ENCODE peak calls at places on chromosome 13, in six cellular contexts. One of them, this sample, is unnamed. For H3K36me3, the result is how much of the 10 kb centered on the place peaks cover.

GRCh38 chr13:26423634-26424033 is 133.8 kb upstream of the WASF3 start:
- DNase-seq in IMR-90: peak
- DNase-seq in astrocyte: peak
- DNase-seq in cardiac muscle cell: peak
- DNase-seq in MM.1S: no peak
- DNase-seq in adrenal gland: no peak
- DNase-seq in this sample: no peak

GRCh38 chr13:40190656-40191100 is 475.8 kb downstream of the FOXO1 start:
- DNase-seq in IMR-90: peak
- DNase-seq in cardiac muscle cell: peak
- DNase-seq in adrenal gland: peak
- DNase-seq in astrocyte: peak
- DNase-seq in MM.1S: peak
- DNase-seq in this sample: peak

GRCh38 chr13:24680258-24680920 is at the start of gene ATP12A:
- DNase-seq in MM.1S: peak
- DNase-seq in astrocyte: no peak
- DNase-seq in cardiac muscle cell: peak
- DNase-seq in adrenal gland: no peak
- DNase-seq in IMR-90: no peak
- DNase-seq in this sample: no peak

GRCh38 chr13:68174905-68175304 is 944.8 kb upstream of the PCDH9 start:
- DNase-seq in cardiac muscle cell: no peak
- DNase-seq in astrocyte: no peak
- DNase-seq in MM.1S: no peak
- DNase-seq in adrenal gland: no peak
- DNase-seq in IMR-90: no peak
- DNase-seq in this sample: no peak

GRCh38 chr13:40874138-40874776 is 84.8 kb downstream of the SLC25A15 start:
- DNase-seq in astrocyte: no peak
- DNase-seq in cardiac muscle cell: no peak
- DNase-seq in IMR-90: no peak
- DNase-seq in MM.1S: peak
- DNase-seq in adrenal gland: no peak
- DNase-seq in this sample: no peak

GRCh38 chr13:20456737-20457136 is 68.9 kb downstream of the CRYL1 start:
- DNase-seq in IMR-90: no peak
- DNase-seq in cardiac muscle cell: no peak
- DNase-seq in MM.1S: no peak
- DNase-seq in adrenal gland: no peak
- DNase-seq in astrocyte: no peak
- DNase-seq in this sample: no peak

GRCh38 chr13:37382156-37382555 is 216.4 kb downstream of the POSTN start:
- DNase-seq in IMR-90: peak
- DNase-seq in cardiac muscle cell: no peak
- DNase-seq in adrenal gland: no peak
- DNase-seq in astrocyte: peak
- DNase-seq in MM.1S: no peak
- DNase-seq in this sample: no peak

GRCh38 chr13:76216729-76217128 is 580.6 kb downstream of the LMO7 start:
- DNase-seq in IMR-90: no peak
- DNase-seq in MM.1S: no peak
- DNase-seq in adrenal gland: no peak
- DNase-seq in cardiac muscle cell: no peak
- DNase-seq in astrocyte: peak
- DNase-seq in this sample: peak

GRCh38 chr13:34412295-34412694 is 529.8 kb upstream of the NBEA start:
- DNase-seq in IMR-90: no peak
- DNase-seq in MM.1S: no peak
- DNase-seq in cardiac muscle cell: no peak
- DNase-seq in astrocyte: peak
- DNase-seq in adrenal gland: no peak
- DNase-seq in this sample: no peak

GRCh38 chr13:108283110-108283509 is 13.6 kb downstream of the TNFSF13B start:
- DNase-seq in adrenal gland: no peak
- DNase-seq in astrocyte: no peak
- DNase-seq in IMR-90: peak
- DNase-seq in MM.1S: no peak
- DNase-seq in cardiac muscle cell: no peak
- DNase-seq in this sample: peak

DNA sequence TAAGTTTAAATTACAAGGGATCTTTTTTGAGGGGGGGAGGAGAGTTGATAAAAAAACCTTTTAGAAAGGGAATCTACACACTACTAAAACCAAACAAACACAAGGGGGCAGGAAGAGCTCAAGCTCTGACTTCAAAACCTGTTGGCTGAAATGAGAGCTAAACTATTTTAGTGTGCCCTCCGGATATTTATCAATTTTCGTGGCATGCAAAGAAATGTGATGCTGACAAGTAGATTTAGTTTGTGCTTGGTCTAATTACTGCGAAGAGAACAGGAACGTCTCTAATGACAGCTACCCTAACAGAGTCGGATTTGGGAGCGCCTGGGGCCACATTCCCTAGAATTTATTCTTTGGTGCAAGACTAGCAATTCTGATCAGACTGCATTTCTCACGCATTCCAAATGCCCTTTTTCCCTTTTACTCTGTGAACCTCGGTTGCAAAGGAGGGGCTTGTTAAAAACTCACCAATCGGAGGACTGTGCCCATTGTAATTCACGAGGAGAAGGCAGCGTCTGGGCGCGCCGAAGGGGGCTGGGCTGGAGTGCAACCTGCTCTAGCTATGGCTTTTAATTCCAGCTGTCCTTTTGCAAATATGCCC is 804 bp upstream of the FREM2 start:
- DNase-seq in adrenal gland: no peak
- DNase-seq in IMR-90: no peak
- DNase-seq in MM.1S: peak
- DNase-seq in cardiac muscle cell: peak
- DNase-seq in astrocyte: peak
- DNase-seq in this sample: peak
- H3K4me3 ChIP-seq in adrenal gland: no peak
- H3K4me3 ChIP-seq in IMR-90: no peak
- H3K4me3 ChIP-seq in MM.1S: peak
- H3K4me3 ChIP-seq in cardiac muscle cell: peak
- H3K4me3 ChIP-seq in astrocyte: peak
- H3K4me3 ChIP-seq in this sample: peak

GRCh38 chr13:101511766-101512165 is 59.3 kb downstream of the ITGBL1 start:
- DNase-seq in MM.1S: no peak
- DNase-seq in adrenal gland: no peak
- DNase-seq in IMR-90: no peak
- DNase-seq in astrocyte: peak
- DNase-seq in cardiac muscle cell: no peak
- DNase-seq in this sample: no peak
- H3K36me3 ChIP-seq in MM.1S: under half
- H3K36me3 ChIP-seq in adrenal gland: under half
- H3K36me3 ChIP-seq in IMR-90: under half
- H3K36me3 ChIP-seq in astrocyte: under half
- H3K36me3 ChIP-seq in cardiac muscle cell: under half
- H3K36me3 ChIP-seq in this sample: under half

DNA sequence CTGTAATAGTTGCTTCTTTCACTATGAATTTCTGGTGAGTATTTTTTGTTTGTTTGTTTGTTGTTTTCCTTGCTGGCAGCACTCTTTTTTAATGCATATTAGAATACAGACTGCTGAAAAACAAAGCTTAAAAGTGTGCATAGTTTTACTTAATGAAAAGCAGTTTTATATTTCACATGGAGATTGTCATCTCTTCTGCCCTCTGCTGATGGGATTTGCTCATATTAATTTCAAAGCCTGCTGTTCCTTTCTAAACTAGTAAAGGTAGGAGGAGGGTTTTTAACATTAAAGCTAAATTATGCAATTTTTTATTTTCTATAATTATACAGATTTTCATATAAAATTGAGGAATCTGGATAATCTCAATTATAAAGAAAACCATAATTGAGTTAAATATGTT is 692.6 kb upstream of the SLITRK1 start:
- DNase-seq in cardiac muscle cell: no peak
- DNase-seq in astrocyte: peak
- DNase-seq in MM.1S: peak
- DNase-seq in IMR-90: peak
- DNase-seq in adrenal gland: no peak
- DNase-seq in this sample: peak
- TF ChIP-seq CTCF in cardiac muscle cell: peak
- TF ChIP-seq CTCF in astrocyte: peak
- TF ChIP-seq CTCF in MM.1S: peak
- TF ChIP-seq CTCF in IMR-90: peak
- TF ChIP-seq CTCF in adrenal gland: no peak
- TF ChIP-seq CTCF in this sample: peak

DNA sequence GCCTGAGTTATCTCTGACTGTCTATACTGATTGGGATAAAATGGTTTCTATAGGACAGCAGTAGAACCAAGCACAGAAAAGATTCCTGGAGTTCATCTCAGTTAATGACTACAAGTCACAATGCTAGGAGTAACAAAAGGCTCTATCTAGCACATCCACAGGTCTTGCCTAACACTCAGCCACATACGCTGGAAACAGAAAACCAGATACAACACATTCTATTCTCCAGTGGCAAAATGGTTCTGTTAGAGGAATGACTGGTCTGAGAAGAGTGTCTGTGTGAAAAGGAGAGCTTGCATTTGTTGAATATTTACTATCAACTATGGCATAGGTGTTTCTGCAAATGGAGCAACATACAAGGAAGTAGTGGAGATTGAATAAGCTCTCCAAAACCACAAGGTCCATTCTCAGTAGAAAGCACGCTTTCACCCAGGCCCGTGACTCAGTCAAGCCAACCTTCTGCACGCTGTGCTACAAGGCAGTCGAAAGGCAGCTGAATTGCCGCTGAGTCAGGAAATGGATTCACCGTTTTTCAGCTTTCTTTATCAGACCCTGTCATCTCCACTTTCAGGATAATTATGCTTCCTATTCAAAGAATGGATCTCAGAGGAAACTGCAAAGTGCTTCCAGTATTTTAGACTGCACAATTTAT is 761.4 kb downstream of the EFNB2 start:
- DNase-seq in astrocyte: peak
- DNase-seq in cardiac muscle cell: no peak
- DNase-seq in MM.1S: peak
- DNase-seq in IMR-90: peak
- DNase-seq in adrenal gland: no peak
- DNase-seq in this sample: peak
- H3K4me3 ChIP-seq in astrocyte: peak
- H3K4me3 ChIP-seq in cardiac muscle cell: no peak
- H3K4me3 ChIP-seq in MM.1S: no peak
- H3K4me3 ChIP-seq in IMR-90: no peak
- H3K4me3 ChIP-seq in adrenal gland: no peak
- H3K4me3 ChIP-seq in this sample: no peak

GRCh38 chr13:112867301-112867711 is 101.7 kb upstream of the MCF2L start:
- DNase-seq in IMR-90: no peak
- DNase-seq in MM.1S: no peak
- DNase-seq in astrocyte: no peak
- DNase-seq in adrenal gland: no peak
- DNase-seq in cardiac muscle cell: no peak
- DNase-seq in this sample: no peak
- H3K36me3 ChIP-seq in IMR-90: under half
- H3K36me3 ChIP-seq in MM.1S: under half
- H3K36me3 ChIP-seq in astrocyte: under half
- H3K36me3 ChIP-seq in adrenal gland: under half
- H3K36me3 ChIP-seq in cardiac muscle cell: under half
- H3K36me3 ChIP-seq in this sample: under half

GRCh38 chr13:52664269-52664668 is 11.6 kb downstream of the SUGT1 start:
- DNase-seq in IMR-90: no peak
- DNase-seq in cardiac muscle cell: no peak
- DNase-seq in adrenal gland: no peak
- DNase-seq in MM.1S: no peak
- DNase-seq in astrocyte: no peak
- DNase-seq in this sample: no peak

GRCh38 chr13:52659340-52659739 is 6.7 kb downstream of the SUGT1 start:
- DNase-seq in IMR-90: no peak
- DNase-seq in adrenal gland: no peak
- DNase-seq in MM.1S: no peak
- DNase-seq in astrocyte: no peak
- DNase-seq in cardiac muscle cell: no peak
- DNase-seq in this sample: no peak

GRCh38 chr13:52669677-52670076 is 17.0 kb downstream of the SUGT1 start:
- DNase-seq in MM.1S: no peak
- DNase-seq in astrocyte: no peak
- DNase-seq in adrenal gland: no peak
- DNase-seq in cardiac muscle cell: no peak
- DNase-seq in IMR-90: no peak
- DNase-seq in this sample: no peak

GRCh38 chr13:52670726-52671125 is 18.1 kb downstream of the SUGT1 start:
- DNase-seq in adrenal gland: no peak
- DNase-seq in cardiac muscle cell: no peak
- DNase-seq in astrocyte: no peak
- DNase-seq in MM.1S: no peak
- DNase-seq in IMR-90: no peak
- DNase-seq in this sample: no peak

DNA sequence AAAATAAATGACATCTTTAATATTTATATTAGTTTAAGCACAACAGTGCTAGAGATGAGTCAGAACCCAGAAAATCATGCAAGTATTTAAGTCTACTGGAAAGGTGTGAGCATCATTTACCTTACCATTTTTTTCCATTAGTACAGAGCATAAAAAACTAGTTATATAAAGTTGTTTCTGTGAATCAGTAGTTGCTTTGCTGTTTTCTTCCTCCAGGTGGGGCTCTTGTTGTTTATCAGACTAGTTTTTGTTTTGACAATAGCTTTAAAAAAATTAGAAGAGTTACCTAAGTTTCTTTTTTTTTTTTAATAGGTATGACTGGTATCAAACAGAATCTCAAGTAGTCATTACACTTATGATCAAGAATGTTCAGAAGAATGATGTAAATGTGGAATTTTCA is 12.7 kb downstream of the SUGT1 start:
- DNase-seq in MM.1S: peak
- DNase-seq in cardiac muscle cell: peak
- DNase-seq in adrenal gland: no peak
- DNase-seq in astrocyte: no peak
- DNase-seq in IMR-90: peak
- DNase-seq in this sample: peak
- TF ChIP-seq CTCF in MM.1S: peak
- TF ChIP-seq CTCF in cardiac muscle cell: peak
- TF ChIP-seq CTCF in adrenal gland: peak
- TF ChIP-seq CTCF in astrocyte: peak
- TF ChIP-seq CTCF in IMR-90: peak
- TF ChIP-seq CTCF in this sample: peak

GRCh38 chr13:46124531-46124966 is 19.7 kb upstream of the CPB2 start:
- DNase-seq in MM.1S: no peak
- DNase-seq in astrocyte: no peak
- DNase-seq in cardiac muscle cell: no peak
- DNase-seq in IMR-90: no peak
- DNase-seq in adrenal gland: no peak
- DNase-seq in this sample: no peak
- H3K4me3 ChIP-seq in MM.1S: no peak
- H3K4me3 ChIP-seq in astrocyte: no peak
- H3K4me3 ChIP-seq in cardiac muscle cell: no peak
- H3K4me3 ChIP-seq in IMR-90: no peak
- H3K4me3 ChIP-seq in adrenal gland: no peak
- H3K4me3 ChIP-seq in this sample: no peak